ENCODE peak calls at places on chromosomes 11 and 22, in five cellular contexts. I is A549, H is K562, X is NB4, Q is GM12878. D is an unnamed sample.

GRCh38 chr11:44467413-44467812 is 98.0 kb upstream of the CD82 start:
- DNase-seq in I (no peak), H (no peak), X (no peak), Q (no peak), D (no peak)

GRCh38 chr11:105109855-105110750 is 29.5 kb downstream of the CARD18 start:
- DNase-seq in I (no peak), H (no peak), Q (no peak), X (no peak), D (peak)

GRCh38 chr11:77633856-77634425 is 3.7 kb downstream of the CLNS1A start:
- DNase-seq in X (peak), Q (no peak), H (no peak), I (no peak), D (no peak)

GRCh38 chr11:76854709-76855108 is 6.0 kb upstream of the ACER3 start:
- DNase-seq in X (peak), H (no peak), I (no peak), Q (no peak), D (no peak)

GRCh38 chr11:69638941-69639681 is 1.8 kb upstream of the CCND1 start:
- DNase-seq in X (peak), H (peak), Q (no peak), I (peak), D (peak)

GRCh38 chr11:11432621-11433319 is 79.7 kb upstream of the CSNK2A3 start:
- DNase-seq in I (no peak), X (no peak), H (no peak), Q (no peak), D (no peak)

GRCh38 chr22:43441216-43441615 is 29.4 kb downstream of the MPPED1 start:
- DNase-seq in I (no peak), H (no peak), X (no peak), Q (no peak), D (no peak)

GRCh38 chr11:5310423-5310822 is 8.7 kb upstream of the OR51B4 start:
- DNase-seq in X (no peak), Q (no peak), H (no peak), I (no peak), D (no peak)

GRCh38 chr11:118142809-118143208 is 9.8 kb downstream of the SCN4B start:
- DNase-seq in X (peak), I (no peak), Q (no peak), H (no peak), D (no peak)

GRCh38 chr11:57476883-57477506 is 16.7 kb downstream of the RTN4RL2 start:
- DNase-seq in I (peak), Q (no peak), H (no peak), X (peak), D (no peak)
- TF ChIP-seq MYC in I (no peak), Q (no peak), H (no peak), X (no peak), D (no peak)

GRCh38 chr11:102318469-102318868 is 1.2 kb downstream of the BIRC3 start:
- DNase-seq in X (no peak), H (no peak), I (peak), Q (no peak), D (no peak)

GRCh38 chr11:102319544-102319943 is 2.3 kb downstream of the BIRC3 start:
- DNase-seq in X (no peak), I (no peak), Q (no peak), H (no peak), D (no peak)

GRCh38 chr11:102316505-102316904 is 779 bp upstream of the BIRC3 start:
- DNase-seq in H (no peak), X (no peak), I (peak), Q (no peak), D (no peak)

GRCh38 chr11:102317768-102318103 is 452 bp downstream of the BIRC3 start:
- DNase-seq in H (no peak), X (no peak), I (no peak), Q (no peak), D (no peak)

DNA sequence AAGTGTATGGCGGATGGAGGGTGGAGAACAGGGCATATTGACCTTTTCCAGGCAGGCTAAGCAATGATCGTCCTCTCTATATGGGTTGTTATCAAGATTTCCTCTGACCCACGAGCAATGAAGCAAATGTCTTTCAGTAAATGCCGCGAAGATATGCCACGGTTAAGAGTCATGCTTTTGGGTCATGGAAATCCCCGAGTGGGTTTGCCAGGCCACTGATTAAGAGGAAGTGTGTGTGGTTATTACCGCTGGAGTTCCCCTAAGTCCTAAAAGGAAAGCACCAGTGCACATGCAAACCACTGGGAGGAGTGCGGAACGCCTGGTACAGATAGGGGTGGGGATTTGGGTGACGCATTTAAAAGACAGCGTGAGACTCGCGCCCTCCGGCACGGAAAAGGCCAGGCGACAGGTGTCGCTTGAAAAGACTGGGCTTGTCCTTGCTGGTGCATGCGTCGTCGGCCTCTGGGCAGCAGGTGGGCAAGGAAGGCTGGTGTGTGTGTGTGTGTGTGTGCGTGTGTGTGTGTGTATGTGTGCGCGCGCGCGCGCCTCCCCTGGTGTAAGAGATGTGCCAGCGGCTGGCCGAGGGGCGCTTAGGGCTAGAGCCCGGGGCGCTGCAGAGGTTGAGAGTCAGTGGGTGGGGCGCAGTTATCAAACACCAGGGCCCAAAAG is at the start of gene BIRC3:
- DNase-seq in Q (peak), I (peak), X (peak), H (peak), D (peak)
- TF ChIP-seq POLR2A in Q (peak), I (peak), X (no peak), H (no peak), D (no peak)

GRCh38 chr11:108873305-108873704 is 208.4 kb downstream of the DDX10 start:
- DNase-seq in I (no peak), X (no peak), Q (no peak), H (no peak), D (no peak)

GRCh38 chr11:108872781-108873291 is 208.0 kb downstream of the DDX10 start:
- DNase-seq in Q (no peak), H (no peak), X (no peak), I (no peak), D (peak)

GRCh38 chr11:108870373-108871020 is 205.6 kb downstream of the DDX10 start:
- DNase-seq in X (no peak), I (peak), Q (no peak), H (no peak), D (peak)

GRCh38 chr11:108871867-108872266 is 207.0 kb downstream of the DDX10 start:
- DNase-seq in X (no peak), H (no peak), Q (no peak), I (no peak), D (no peak)

GRCh38 chr11:108871152-108871551 is 206.3 kb downstream of the DDX10 start:
- DNase-seq in I (peak), Q (no peak), H (no peak), X (peak), D (peak)
- TF ChIP-seq MYC in I (no peak), Q (no peak), H (no peak), X (no peak), D (no peak)

GRCh38 chr11:73164803-73165542 is 22.9 kb upstream of the FCHSD2 start:
- DNase-seq in X (peak), H (no peak), Q (no peak), I (no peak), D (no peak)
- TF ChIP-seq POLR2A in X (no peak), H (no peak), Q (no peak), I (no peak), D (no peak)

GRCh38 chr11:86773009-86773408 is 27.3 kb upstream of the PRSS23 start:
- DNase-seq in I (no peak), X (no peak), H (no peak), Q (no peak), D (no peak)

GRCh38 chr11:86773878-86774277 is 26.5 kb upstream of the PRSS23 start:
- DNase-seq in H (no peak), X (no peak), Q (no peak), I (no peak), D (no peak)

GRCh38 chr11:86765146-86765663 is 35.1 kb upstream of the PRSS23 start:
- DNase-seq in Q (no peak), H (no peak), I (no peak), X (no peak), D (no peak)

GRCh38 chr11:86774422-86774821 is 25.9 kb upstream of the PRSS23 start:
- DNase-seq in I (no peak), Q (no peak), H (no peak), X (no peak), D (no peak)

DNA sequence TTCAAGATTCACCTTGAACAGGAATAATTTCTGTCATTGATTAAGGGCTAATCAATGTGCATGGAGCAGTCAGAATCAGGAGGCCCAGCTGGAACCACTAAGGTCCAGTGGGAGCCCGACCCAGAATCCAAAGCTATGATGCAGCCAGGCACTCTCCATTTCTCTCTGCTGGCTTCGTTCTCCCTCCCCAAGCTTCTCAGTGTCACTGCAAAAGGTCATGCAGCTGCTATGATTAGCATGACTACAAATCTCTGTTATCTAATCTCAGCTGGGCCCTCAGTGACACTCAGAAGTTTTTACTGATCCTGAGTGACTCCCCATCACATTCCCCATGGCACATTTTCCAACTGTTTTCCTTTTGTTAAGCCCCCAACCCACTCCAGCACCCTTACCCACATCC is 31.1 kb upstream of the PRSS23 start:
- DNase-seq in Q (no peak), X (no peak), I (no peak), H (no peak), D (no peak)
- TF ChIP-seq MYC in Q (no peak), X (no peak), I (no peak), H (no peak), D (no peak)

DNA sequence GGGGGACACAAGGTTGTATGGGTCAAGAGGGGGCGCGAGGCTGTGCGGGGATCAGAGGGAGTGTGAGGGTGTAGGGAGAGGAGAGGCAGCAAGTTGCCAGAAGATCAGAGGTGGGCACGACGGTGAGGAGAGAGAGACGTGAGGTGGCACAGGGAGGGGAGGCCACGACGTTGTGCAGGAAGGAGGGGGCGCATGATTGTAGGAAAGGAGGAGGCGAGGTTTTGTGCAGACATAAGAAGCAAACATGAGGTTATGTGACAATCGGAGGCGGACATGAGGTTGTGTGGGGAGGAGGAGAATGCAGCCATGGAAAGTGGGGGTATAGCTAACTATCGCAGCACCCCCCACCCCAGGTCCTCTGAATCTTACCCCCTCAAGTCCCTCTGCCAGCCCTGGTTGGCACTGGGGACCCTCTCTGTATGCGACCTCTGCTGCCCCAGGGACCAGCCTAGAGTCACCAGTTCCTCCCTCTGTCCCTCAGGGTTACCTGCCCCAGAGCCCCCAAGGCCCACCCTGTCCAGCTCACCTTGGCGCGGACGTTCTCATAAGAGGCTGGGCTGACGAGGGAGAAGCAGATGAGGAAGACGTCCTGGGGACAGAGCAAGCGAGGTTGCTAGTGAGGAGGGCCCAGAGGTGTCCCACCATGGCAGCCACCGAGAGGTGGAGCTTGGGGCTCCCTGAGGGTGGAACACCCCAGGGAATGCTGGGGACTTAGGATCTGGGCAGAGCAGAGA is 12.5 kb downstream of the RAC2 start:
- DNase-seq in I (no peak), H (no peak), Q (no peak), X (no peak), D (no peak)
- TF ChIP-seq POLR2A in I (no peak), H (no peak), Q (peak), X (no peak), D (no peak)

GRCh38 chr22:49011379-49011768 is 816.3 kb downstream of the BRD1 start:
- DNase-seq in H (no peak), Q (no peak), X (no peak), I (no peak), D (no peak)
- TF ChIP-seq MYC in H (no peak), Q (no peak), X (no peak), I (no peak), D (no peak)

DNA sequence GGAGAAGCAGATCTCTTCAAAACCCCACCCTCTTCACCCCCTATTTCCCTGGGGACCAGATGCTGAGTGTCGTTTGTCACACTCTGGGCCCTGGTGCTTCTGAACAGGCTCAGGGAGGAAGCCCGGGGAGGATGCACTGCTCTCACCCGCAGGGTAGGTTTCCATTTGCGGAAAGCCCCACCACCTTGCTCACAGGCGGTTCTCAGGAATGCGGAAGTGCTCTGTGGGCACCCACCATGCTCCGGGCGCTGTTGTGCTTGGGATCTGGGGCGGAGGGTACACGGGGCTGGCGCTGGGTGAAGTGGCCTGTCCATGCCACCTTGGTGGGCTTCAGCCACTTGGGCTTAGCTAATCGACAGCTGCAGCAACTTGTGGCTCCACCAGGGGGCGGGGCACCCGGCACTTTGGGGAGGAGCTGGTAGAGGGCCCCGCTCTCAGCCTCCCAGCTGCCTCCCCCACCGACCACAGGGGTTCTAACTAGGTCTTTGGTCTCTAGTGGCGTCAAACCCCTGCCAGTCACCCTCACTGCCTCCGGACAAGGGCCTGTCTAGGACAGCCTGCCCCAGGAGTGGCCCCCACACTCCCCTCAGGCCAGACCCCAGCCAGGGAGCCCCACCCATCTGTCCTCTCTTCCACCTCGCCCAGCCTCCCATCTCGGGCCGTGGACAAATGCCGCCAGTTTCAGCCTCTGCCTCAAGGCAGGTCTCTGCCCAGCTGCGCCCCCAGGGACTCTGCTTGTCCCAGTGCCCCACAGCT is 7.4 kb downstream of the NDUFV1 start:
- DNase-seq in H (peak), I (peak), Q (peak), X (peak), D (peak)
- TF ChIP-seq POLR2A in H (peak), I (no peak), Q (peak), X (peak), D (no peak)

GRCh38 chr11:101436511-101437142 is 147.2 kb downstream of the TRPC6 start:
- DNase-seq in H (peak), I (peak), X (peak), Q (no peak), D (peak)
- TF ChIP-seq MYC in H (no peak), I (no peak), X (no peak), Q (no peak), D (no peak)

GRCh38 chr22:23911318-23911980 is 17.3 kb downstream of the MIF start:
- DNase-seq in X (no peak), I (no peak), H (no peak), Q (no peak), D (no peak)

GRCh38 chr22:23906641-23907040 is 12.5 kb downstream of the MIF start:
- DNase-seq in H (no peak), X (no peak), I (no peak), Q (no peak), D (no peak)

GRCh38 chr22:23910496-23911190 is 16.5 kb downstream of the MIF start:
- DNase-seq in X (no peak), H (no peak), Q (no peak), I (no peak), D (no peak)

GRCh38 chr22:23908561-23909205 is 14.5 kb downstream of the MIF start:
- DNase-seq in H (no peak), X (no peak), I (no peak), Q (no peak), D (no peak)

DNA sequence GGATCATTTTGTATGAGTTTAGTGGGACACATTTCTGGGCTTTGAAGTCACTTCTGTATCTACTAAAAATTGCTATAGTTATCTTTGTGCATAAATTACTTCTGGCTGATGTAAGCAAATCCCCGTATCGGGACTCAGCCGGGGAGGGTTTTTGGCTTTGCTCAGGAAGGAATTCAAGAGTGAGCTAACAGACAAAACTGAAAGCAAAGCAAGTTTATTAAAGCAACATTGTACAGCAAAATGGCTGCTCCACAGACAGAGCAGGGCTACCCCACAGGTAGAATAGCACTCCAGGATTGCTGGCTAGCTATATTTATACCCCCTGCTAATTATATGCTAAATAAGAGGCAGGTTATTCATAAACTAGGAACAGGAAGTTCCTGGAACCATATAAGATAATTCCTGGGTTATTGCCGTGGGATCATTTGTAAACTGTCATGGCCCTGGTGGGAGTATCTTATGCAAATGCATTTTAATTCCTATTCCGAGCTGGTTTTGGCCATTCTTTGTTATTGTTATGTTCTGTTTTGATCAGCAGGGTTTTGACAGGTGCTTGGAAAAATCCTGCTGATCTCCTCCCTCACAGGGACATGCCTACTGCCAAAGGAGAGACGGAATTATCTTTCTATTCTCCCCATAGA is 15.2 kb downstream of the MIF start:
- DNase-seq in Q (no peak), X (no peak), I (no peak), H (no peak), D (no peak)
- TF ChIP-seq POLR2A in Q (no peak), X (no peak), I (no peak), H (no peak), D (no peak)